ENCODE peak calls at places on chromosomes 6 and 20, in six cellular contexts. G is globus pallidus; F is stimulated activated naive CD4-positive, alpha-beta T cell treated with Interleukin-2 at 50 U/mL for 16 hours; S is hypothalamus; O is foreskin fibroblast; L is HTR-8/SVneo. B is an unnamed sample.

GRCh38 chr20:11581271-11581670 is 336.4 kb upstream of the BTBD3 start:
- DNase-seq in G (no peak), F (no peak), S (no peak), O (no peak), L (no peak), B (no peak)

GRCh38 chr6:27188206-27188884 is 59.2 kb upstream of the PRSS16 start:
- DNase-seq in G (peak; percentile 16), F (peak; percentile 32), S (peak; percentile 6), O (peak; percentile 84), L (peak; percentile 63), B (no peak)

GRCh38 chr20:63893999-63894357 is 948 bp upstream of the DNAJC5 start:
- DNase-seq in G (no peak), F (no peak), S (no peak), O (peak; percentile 58), L (no peak), B (no peak)

GRCh38 chr6:56757585-56757984 is 114.9 kb upstream of the DST start:
- DNase-seq in G (peak; percentile 82), F (no peak), S (no peak), O (peak; percentile 71), L (no peak), B (no peak)

GRCh38 chr6:150413198-150413597 is 44.4 kb downstream of the IYD start:
- DNase-seq in G (no peak), F (no peak), S (no peak), O (no peak), L (no peak), B (no peak)

GRCh38 chr20:63873477-63873971 is 8.5 kb downstream of the TPD52L2 start:
- DNase-seq in G (peak; percentile 21), F (peak; percentile 34), S (no peak), O (peak; percentile 78), L (no peak), B (peak; percentile 18)

GRCh38 chr20:58169441-58169840 is 59.0 kb downstream of the ANKRD60 start:
- DNase-seq in G (no peak), F (no peak), S (no peak), O (peak; percentile 85), L (no peak), B (no peak)

GRCh38 chr20:16011519-16011918 is 561.7 kb downstream of the KIF16B start:
- DNase-seq in G (no peak), F (no peak), S (no peak), O (no peak), L (no peak), B (no peak)

GRCh38 chr20:5608448-5609161 is 141.6 kb upstream of the SHLD1 start:
- DNase-seq in G (no peak), F (no peak), S (no peak), O (peak; percentile 47), L (no peak), B (no peak)

GRCh38 chr6:154611847-154612246 is 101.4 kb upstream of the CNKSR3 start:
- DNase-seq in G (no peak), F (no peak), S (no peak), O (no peak), L (no peak), B (no peak)

GRCh38 chr20:24735263-24735662 is 213.8 kb upstream of the CST7 start:
- DNase-seq in G (no peak), F (no peak), S (no peak), O (no peak), L (no peak), B (no peak)

GRCh38 chr6:157600807-157601206 is 219.8 kb downstream of the ZDHHC14 start:
- DNase-seq in G (no peak), F (no peak), S (no peak), O (no peak), L (no peak), B (no peak)

GRCh38 chr20:45452238-45452637 is 17.3 kb upstream of the WFDC2 start:
- DNase-seq in G (no peak), F (no peak), S (no peak), O (no peak), L (no peak), B (no peak)

B was measured in caudate nucleus.